ENCODE peak calls at places on chromosomes 6 and 20, in six cellular contexts. O is HepG2, R is SK-N-SH, H is GM12892, C is K562, D is GM12878. N is an unnamed sample.
A peak's percentile ranks its signal among the peaks of the same experiment; 100 is the strongest.

GRCh38 chr6:1025821-1026220 is 286.1 kb upstream of the FOXQ1 start:
- DNase-seq in D (no peak), R (no peak), C (no peak), H (no peak), O (no peak), N (no peak)

GRCh38 chr20:62365814-62366369 is 1.2 kb downstream of the LAMA5 start:
- DNase-seq in D (no peak), H (no peak), C (peak; percentile 71), R (no peak), O (no peak), N (no peak)

GRCh38 chr20:17648782-17649730 is 33.0 kb downstream of the RRBP1 start:
- DNase-seq in D (peak; percentile 5), C (peak; percentile 27), H (no peak), R (peak; percentile 53), O (no peak), N (no peak)

GRCh38 chr6:170439366-170440351 is 113.4 kb downstream of the PSMB1 start:
- DNase-seq in H (no peak), R (peak; percentile 29), C (no peak), O (no peak), D (no peak), N (no peak)

GRCh38 chr6:166556871-166557322 is 29.6 kb downstream of the RAMACL start:
- DNase-seq in R (no peak), D (no peak), H (no peak), O (no peak), C (no peak), N (no peak)

GRCh38 chr6:21593927-21594421 is 423 bp downstream of the SOX4 start:
- DNase-seq in D (no peak), C (no peak), H (no peak), O (peak; percentile 25), R (peak; percentile 41), N (no peak)

GRCh38 chr20:11791316-11792228 is 126.1 kb upstream of the BTBD3 start:
- DNase-seq in O (no peak), R (no peak), H (no peak), C (no peak), D (no peak), N (no peak)

GRCh38 chr6:85390775-85391174 is 59.1 kb upstream of the NT5E start:
- DNase-seq in C (no peak), D (no peak), R (no peak), H (no peak), O (no peak), N (no peak)

GRCh38 chr6:82419859-82420258 is 56.2 kb downstream of the TPBG start:
- DNase-seq in C (no peak), D (no peak), O (no peak), R (no peak), H (no peak), N (no peak)

GRCh38 chr20:43843096-43843964 is 71.3 kb upstream of the TOX2 start:
- DNase-seq in C (no peak), O (no peak), H (no peak), D (no peak), R (no peak), N (no peak)

GRCh38 chr6:159692303-159693127 is 526 bp downstream of the SOD2 start:
- DNase-seq in R (peak; percentile 60), H (peak; percentile 40), O (peak; percentile 41), D (no peak), C (no peak), N (peak; percentile 37)

GRCh38 chr6:154399097-154399496 is 42.5 kb upstream of the IPCEF1 start:
- DNase-seq in H (no peak), R (no peak), D (no peak), O (no peak), C (no peak), N (no peak)

GRCh38 chr20:3924304-3925112 is 35.3 kb downstream of the PANK2 start:
- DNase-seq in H (no peak), R (no peak), O (no peak), D (no peak), C (no peak), N (no peak)

GRCh38 chr6:82589509-82590206 is 226.0 kb downstream of the TPBG start:
- DNase-seq in C (no peak), H (no peak), O (peak; percentile 3), D (peak; percentile 60), R (peak; percentile 20), N (no peak)

GRCh38 chr6:50128420-50129005 is 78.8 kb upstream of the DEFB112 start:
- DNase-seq in R (peak; percentile 21), D (no peak), O (peak; percentile 5), C (peak; percentile 21), H (no peak), N (no peak)

GRCh38 chr6:22003219-22003779 is 293.5 kb downstream of the PRL start:
- DNase-seq in C (no peak), D (no peak), H (no peak), R (no peak), O (no peak), N (no peak)

GRCh38 chr6:147820520-147820919 is 312.0 kb downstream of the SAMD5 start:
- DNase-seq in D (no peak), R (no peak), O (peak; percentile 80), C (no peak), H (no peak), N (no peak)

GRCh38 chr6:156013155-156013554 is 557.5 kb upstream of the NOX3 start:
- DNase-seq in C (no peak), O (no peak), D (no peak), R (no peak), H (no peak), N (no peak)

GRCh38 chr20:47108994-47109393 is 214.4 kb downstream of the EYA2 start:
- DNase-seq in C (no peak), R (no peak), H (no peak), D (no peak), O (no peak), N (no peak)

GRCh38 chr6:138590796-138591709 is 91.8 kb upstream of the NHSL1 start:
- DNase-seq in D (peak; percentile 31), C (peak; percentile 72), R (peak; percentile 51), H (no peak), O (peak; percentile 89), N (no peak)

GRCh38 chr6:1381397-1382330 is 7.7 kb upstream of the FOXF2 start:
- DNase-seq in O (no peak), C (peak; percentile 82), H (peak; percentile 68), D (no peak), R (peak; percentile 86), N (no peak)

GRCh38 chr6:4788953-4789584 is 12.9 kb downstream of the CDYL start:
- DNase-seq in O (no peak), D (no peak), C (no peak), R (no peak), H (peak; percentile 45), N (no peak)
- TF ChIP-seq TAF1 in O (no peak), D (no peak), C (no peak), R (no peak), H (no peak), N (no peak)

GRCh38 chr6:129251669-129252376 is 368.9 kb downstream of the LAMA2 start:
- DNase-seq in O (peak; percentile 63), H (no peak), C (peak; percentile 32), D (peak; percentile 17), R (peak; percentile 24), N (peak; percentile 11)

GRCh38 chr6:129248976-129249375 is 366.0 kb downstream of the LAMA2 start:
- DNase-seq in H (no peak), R (no peak), C (no peak), D (no peak), O (no peak), N (no peak)

GRCh38 chr6:129253731-129254130 is 370.8 kb downstream of the LAMA2 start:
- DNase-seq in O (no peak), C (no peak), D (no peak), H (no peak), R (no peak), N (no peak)

DNA sequence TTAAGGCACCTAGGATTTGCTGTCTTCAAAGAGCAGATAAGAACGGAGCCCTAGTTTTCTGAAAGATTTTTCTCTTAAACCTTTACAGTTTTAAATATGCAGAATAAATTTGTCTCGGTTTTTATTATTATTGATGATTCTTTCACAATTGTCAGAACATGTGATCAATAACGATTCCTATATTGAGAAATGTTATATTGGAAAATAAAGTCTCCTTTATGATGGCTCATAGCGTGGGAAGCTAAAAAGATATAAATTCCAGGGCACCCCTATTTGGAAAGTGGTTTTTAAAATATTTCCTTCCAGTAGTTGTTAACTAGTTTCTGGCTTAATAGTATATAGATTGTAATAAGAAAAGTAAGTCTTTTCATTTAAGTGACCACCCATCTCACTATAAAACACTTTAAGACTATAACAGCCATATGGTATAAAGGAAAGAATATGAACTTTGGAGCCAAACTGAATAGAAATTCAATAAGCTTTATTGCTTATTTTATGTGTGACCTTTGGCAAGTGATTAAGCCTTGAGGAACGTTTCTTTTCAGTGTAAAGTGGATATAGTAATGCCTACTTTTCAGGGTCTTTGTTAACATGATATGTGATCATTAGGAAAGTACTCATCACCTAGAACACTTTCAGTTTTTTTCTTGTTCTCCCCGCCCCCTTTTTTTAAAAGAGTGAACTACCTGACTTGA is 369.6 kb downstream of the LAMA2 start:
- DNase-seq in D (no peak), H (no peak), R (no peak), O (no peak), C (no peak), N (no peak)
- TF ChIP-seq TAF1 in D (no peak), H (no peak), R (no peak), O (no peak), C (no peak), N (no peak)

GRCh38 chr6:117482240-117483003 is at the start of gene DCBLD1:
- DNase-seq in D (no peak), R (peak; percentile 81), H (peak; percentile 66), O (peak; percentile 78), C (peak; percentile 92), N (peak; percentile 68)

GRCh38 chr6:117481926-117482239 is 591 bp upstream of the DCBLD1 start:
- DNase-seq in O (no peak), C (no peak), R (no peak), D (no peak), H (no peak), N (no peak)

GRCh38 chr6:117480651-117481050 is 1.8 kb upstream of the DCBLD1 start:
- DNase-seq in C (no peak), D (no peak), R (no peak), O (peak; percentile 59), H (no peak), N (no peak)

GRCh38 chr6:117483004-117483644 is 650 bp downstream of the DCBLD1 start:
- DNase-seq in O (peak; percentile 74), R (peak; percentile 54), H (no peak), D (no peak), C (peak; percentile 50), N (no peak)

GRCh38 chr6:117481278-117481925 is 1.1 kb upstream of the DCBLD1 start:
- DNase-seq in O (peak; percentile 84), R (no peak), D (no peak), C (peak; percentile 15), H (no peak), N (no peak)
- TF ChIP-seq TAF1 in O (peak; percentile 70), R (no peak), D (no peak), C (no peak), H (no peak), N (no peak)

DNA sequence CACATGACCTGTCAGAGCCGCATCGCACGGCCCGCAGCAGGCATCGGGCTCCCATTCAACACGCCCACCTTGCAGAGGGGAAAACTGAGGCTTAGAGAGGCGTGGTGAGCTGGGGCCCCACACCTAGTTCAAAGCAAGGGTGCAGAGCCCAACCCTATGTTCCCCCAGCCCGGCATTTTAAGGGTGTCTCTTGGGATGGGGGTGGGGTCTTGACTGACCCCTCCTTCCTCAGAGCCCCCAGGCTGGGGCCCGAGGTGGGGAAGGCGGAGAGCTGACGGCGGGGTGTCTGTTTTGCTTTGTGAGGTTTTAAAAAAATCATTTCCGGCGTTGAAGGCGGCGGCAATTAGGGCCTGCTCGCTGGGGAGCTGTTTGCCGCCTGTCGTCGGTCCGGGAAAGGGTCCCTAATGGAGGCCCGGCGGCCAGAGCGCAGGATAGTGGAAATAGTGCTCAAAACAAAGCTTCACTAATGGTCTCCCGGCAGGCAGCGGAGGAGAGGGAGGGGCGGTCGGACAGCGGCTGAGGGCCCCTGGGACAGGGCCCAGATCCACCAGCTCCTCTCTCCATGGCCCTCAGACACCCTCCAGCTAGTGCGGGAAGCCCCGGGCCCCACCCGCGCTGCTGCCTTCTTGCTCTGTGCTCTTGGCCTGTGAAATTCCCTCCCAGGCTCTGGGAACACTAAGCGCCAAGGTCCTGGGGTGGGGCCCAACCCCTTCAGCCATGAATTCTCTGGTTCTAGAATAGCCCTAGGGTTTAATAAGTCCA is 11.9 kb downstream of the VSTM2L start:
- DNase-seq in H (peak; percentile 54), C (no peak), D (no peak), R (peak; percentile 82), O (peak; percentile 41), N (no peak)
- TF ChIP-seq TAF1 in H (no peak), C (no peak), D (no peak), R (no peak), O (no peak), N (no peak)